ENCODE peak calls at places on chromosomes 6 and 20, in five cellular contexts. X is K562, R is HCT116, Q is HepG2, E is H1. D is an unnamed sample.

GRCh38 chr20:62501801-62502495 is 26.2 kb upstream of the GATA5 start:
- DNase-seq in Q (no peak), R (no peak), E (no peak), X (no peak), D (no peak)

GRCh38 chr20:33896509-33896908 is 85.4 kb downstream of the CHMP4B start:
- DNase-seq in Q (no peak), R (no peak), E (no peak), X (no peak), D (no peak)

GRCh38 chr6:109595998-109596397 is 95.0 kb downstream of the AK9 start:
- DNase-seq in X (no peak), R (peak), E (no peak), Q (peak), D (peak)

GRCh38 chr6:20789162-20789561 is 254.9 kb downstream of the CDKAL1 start:
- DNase-seq in R (no peak), X (no peak), Q (no peak), E (no peak), D (no peak)

GRCh38 chr6:43978473-43979360 is 148.5 kb downstream of the MRPL14 start:
- DNase-seq in Q (no peak), E (no peak), X (no peak), R (no peak), D (no peak)

GRCh38 chr20:16257813-16258430 is 315.3 kb downstream of the KIF16B start:
- DNase-seq in X (no peak), R (no peak), E (no peak), Q (no peak), D (no peak)

GRCh38 chr6:152637422-152638047 is 373 bp upstream of the SYNE1 start:
- DNase-seq in Q (no peak), R (no peak), X (no peak), E (no peak), D (no peak)

GRCh38 chr20:45041464-45042337 is 59.2 kb downstream of the KCNS1 start:
- DNase-seq in R (peak), E (no peak), Q (no peak), X (no peak), D (peak)

GRCh38 chr20:57941572-57942381 is 232.0 kb upstream of the PMEPA1 start:
- DNase-seq in E (no peak), X (no peak), Q (no peak), R (no peak), D (no peak)

GRCh38 chr6:135871878-135872277 is 20.4 kb downstream of the PDE7B start:
- DNase-seq in R (no peak), E (no peak), Q (no peak), X (no peak), D (no peak)

GRCh38 chr20:61767776-61768494 is 297.7 kb downstream of the TAF4 start:
- DNase-seq in X (no peak), Q (no peak), E (no peak), R (no peak), D (no peak)

GRCh38 chr6:56062856-56063255 is 184.5 kb downstream of the COL21A1 start:
- DNase-seq in R (no peak), Q (no peak), E (no peak), X (no peak), D (no peak)

GRCh38 chr6:160667854-160668481 is 3.9 kb upstream of the LPA start:
- DNase-seq in E (peak), R (peak), Q (peak), X (peak), D (peak)

GRCh38 chr6:167661456-167662103 is 165.1 kb upstream of the AFDN start:
- DNase-seq in Q (no peak), X (no peak), R (no peak), E (no peak), D (no peak)

GRCh38 chr20:53215166-53215565 is 243.0 kb downstream of the TSHZ2 start:
- DNase-seq in E (no peak), R (no peak), X (no peak), Q (no peak), D (no peak)

GRCh38 chr6:13415276-13415675 is 72.1 kb downstream of the GFOD1 start:
- DNase-seq in Q (no peak), X (no peak), E (no peak), R (no peak), D (no peak)

GRCh38 chr20:10581823-10582222 is 92.0 kb downstream of the JAG1 start:
- DNase-seq in R (no peak), Q (peak), E (no peak), X (no peak), D (no peak)

GRCh38 chr6:140320799-140321099 is 946.3 kb upstream of the CITED2 start:
- DNase-seq in R (no peak), E (no peak), Q (no peak), X (no peak), D (no peak)

GRCh38 chr6:75076009-75076408 is 129.8 kb downstream of the COL12A1 start:
- DNase-seq in X (no peak), R (no peak), E (no peak), Q (no peak), D (no peak)

GRCh38 chr6:169959129-169960002 is 207.9 kb downstream of the ERMARD start:
- DNase-seq in Q (no peak), R (no peak), E (no peak), X (no peak), D (no peak)

GRCh38 chr20:35490736-35491181 is 35.4 kb downstream of the CEP250 start:
- DNase-seq in R (no peak), Q (no peak), X (no peak), E (no peak), D (no peak)

DNA sequence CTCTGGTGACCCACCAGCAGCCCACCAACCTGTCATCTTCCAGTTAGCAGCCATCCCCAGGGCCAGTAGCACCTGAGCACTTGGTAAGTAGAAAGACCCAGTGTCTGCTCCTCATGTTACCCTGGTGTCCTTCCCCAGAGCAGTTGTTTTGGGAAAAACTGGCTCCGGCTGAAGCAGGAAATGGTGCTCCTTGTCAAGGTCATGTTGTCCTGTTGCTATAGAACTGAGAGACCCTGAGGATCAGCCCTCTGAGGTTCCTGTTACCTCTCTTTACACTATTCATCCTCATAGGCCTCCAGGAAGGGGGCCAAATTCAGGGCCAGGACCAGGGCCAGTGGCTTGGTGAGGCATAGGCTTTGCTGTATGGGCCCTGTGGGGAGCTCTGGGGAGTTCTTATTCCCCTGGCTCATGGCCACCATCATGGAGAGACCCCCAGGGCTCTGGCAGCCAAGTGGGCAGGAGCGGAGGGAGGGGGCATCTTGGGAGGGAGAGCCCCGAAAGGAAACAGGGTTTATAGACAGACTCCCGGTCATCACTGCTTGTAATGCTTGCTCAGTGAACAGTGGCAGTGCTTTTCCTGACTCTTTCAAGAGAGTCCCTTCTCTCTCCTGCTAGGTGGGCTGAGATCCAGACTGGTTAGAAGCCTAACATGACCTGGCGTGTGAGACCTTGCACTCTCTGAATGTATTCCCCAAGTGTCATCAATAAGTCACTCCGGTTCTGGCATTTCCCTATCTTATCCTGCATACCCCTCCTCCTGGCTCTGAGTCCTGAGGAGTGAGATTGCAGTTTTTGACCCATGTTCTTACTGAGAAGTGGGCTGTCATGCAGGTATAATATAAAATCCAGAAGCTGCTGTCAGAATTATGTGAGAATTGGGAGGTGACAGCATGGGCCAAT is 50.7 kb downstream of the PPARD start:
- DNase-seq in R (no peak), Q (peak), E (no peak), X (peak), D (no peak)
- H3K4me3 ChIP-seq in R (no peak), Q (no peak), E (no peak), X (no peak), D (no peak)

GRCh38 chr6:6711832-6712231 is 123.3 kb downstream of the LY86 start:
- DNase-seq in Q (no peak), R (no peak), X (no peak), E (no peak), D (no peak)
- H3K9ac ChIP-seq in Q (no peak), R (no peak), X (peak), E (no peak), D (no peak)

GRCh38 chr6:58198301-58198700 is 880.9 kb downstream of the PRIM2 start:
- DNase-seq in X (no peak), Q (no peak), E (no peak), R (no peak), D (no peak)
- TF ChIP-seq YY1 in X (no peak), Q (no peak), E (no peak), R (no peak), D (no peak)

GRCh38 chr20:46401478-46401860 is 4.9 kb downstream of the ELMO2 start:
- DNase-seq in E (no peak), Q (no peak), X (no peak), R (no peak), D (no peak)
- H3K4me3 ChIP-seq in E (no peak), Q (no peak), X (no peak), R (no peak), D (no peak)

DNA sequence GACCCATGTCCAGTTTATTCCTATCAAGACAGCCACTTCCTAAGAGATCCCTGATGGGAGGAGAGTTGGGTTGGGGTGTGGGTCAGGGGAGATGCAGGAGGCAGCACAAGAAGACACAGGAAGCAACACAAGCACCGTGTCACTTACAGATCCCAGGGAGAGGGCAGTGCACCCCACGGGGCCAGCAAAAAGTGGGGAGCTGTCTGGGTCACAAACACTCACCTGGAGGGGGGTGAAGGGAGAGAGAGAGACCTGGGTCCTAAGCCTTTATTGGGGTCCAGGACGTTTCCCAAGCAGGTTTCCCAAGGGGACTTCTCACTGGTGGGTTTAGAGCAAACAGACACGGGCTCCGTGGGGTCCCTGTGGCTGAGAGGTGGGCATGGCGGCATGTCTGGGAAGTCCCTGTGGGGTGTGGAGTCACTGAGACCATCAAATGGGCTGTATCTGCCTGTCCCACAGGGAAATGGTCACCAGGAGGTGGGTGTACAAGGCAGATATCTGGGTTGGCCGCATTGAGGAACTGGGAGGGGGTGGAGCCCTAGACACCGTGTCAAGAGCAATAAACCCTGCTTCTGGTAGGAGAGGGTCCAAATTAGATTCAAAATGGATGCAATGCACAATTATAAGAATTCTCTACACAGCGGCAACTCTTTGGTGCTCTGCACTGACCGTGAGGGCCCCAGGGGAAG is 1.6 kb upstream of the CD93 start:
- DNase-seq in E (no peak), X (no peak), R (no peak), Q (no peak), D (no peak)
- H3K9ac ChIP-seq in E (no peak), X (peak), R (no peak), Q (no peak), D (no peak)

DNA sequence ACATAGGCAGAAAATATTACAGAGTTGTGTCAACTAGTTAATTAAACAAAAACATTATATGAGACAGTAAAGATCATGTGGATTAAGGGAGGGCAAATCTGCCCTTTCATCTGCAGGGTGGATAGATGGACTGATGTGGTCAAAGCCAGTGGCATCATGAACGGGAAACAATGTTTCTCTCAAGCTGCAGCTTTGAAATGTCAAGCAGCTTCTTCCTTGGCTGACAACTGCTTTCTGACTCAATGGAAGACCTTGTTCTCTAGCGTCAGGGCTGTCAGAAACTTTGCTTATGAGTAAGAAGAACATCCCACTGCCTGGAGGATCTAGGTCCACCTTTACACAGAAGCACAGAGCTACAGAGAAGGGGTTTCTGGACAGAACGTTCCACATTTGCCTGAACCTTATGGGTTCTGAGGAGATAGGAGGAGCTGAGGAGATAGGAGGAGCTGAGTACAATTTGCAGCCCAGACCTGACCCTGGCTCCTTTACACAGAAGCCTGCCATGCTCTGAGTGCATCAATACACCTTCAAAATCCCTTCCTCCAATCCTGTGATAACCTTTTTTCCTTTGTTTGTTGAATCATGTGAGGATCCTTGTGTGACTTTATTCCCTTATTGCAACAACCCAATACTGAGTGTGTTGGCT is 6.1 kb downstream of the CST5 start:
- DNase-seq in X (no peak), R (no peak), E (no peak), Q (no peak), D (no peak)
- TF ChIP-seq YY1 in X (no peak), R (no peak), E (no peak), Q (no peak), D (no peak)

GRCh38 chr20:37956099-37956498 is 53.2 kb downstream of the VSTM2L start:
- DNase-seq in R (no peak), E (no peak), Q (no peak), X (no peak), D (no peak)
- H3K4me3 ChIP-seq in R (no peak), E (no peak), Q (no peak), X (no peak), D (no peak)

GRCh38 chr6:1746919-1747460 is 137.3 kb downstream of the FOXC1 start:
- DNase-seq in Q (no peak), R (no peak), E (no peak), X (no peak), D (no peak)
- H3K9ac ChIP-seq in Q (no peak), R (no peak), E (no peak), X (no peak), D (no peak)